ENCODE peak calls at places on chromosome 3, in seven cellular contexts. H, U, J, P, T, R and F are unnamed samples.

GRCh38 chr3:71447197-71447596 is 136.3 kb downstream of the FOXP1 start:
- DNase-seq in H (peak; percentile 15), R (no peak), T (no peak), J (no peak), U (peak; percentile 55), P (no peak), F (no peak)

GRCh38 chr3:100629728-100630127 is 20.3 kb downstream of the ADGRG7 start:
- DNase-seq in P (no peak), R (no peak), J (no peak), H (peak; percentile 54), T (no peak), U (peak; percentile 22), F (peak; percentile 6)

GRCh38 chr3:142267269-142267668 is 41.9 kb upstream of the GK5 start:
- DNase-seq in R (no peak), P (no peak), U (no peak), J (peak; percentile 52), H (no peak), T (no peak), F (no peak)

GRCh38 chr3:174863488-174863887 is 4.4 kb downstream of the NAALADL2 start:
- DNase-seq in R (peak; percentile 87), P (no peak), T (no peak), H (peak; percentile 97), J (no peak), U (peak; percentile 74), F (peak; percentile 14)

GRCh38 chr3:152071315-152071714 is 197.4 kb upstream of the MBNL1 start:
- DNase-seq in U (no peak), T (no peak), H (no peak), J (no peak), R (no peak), P (no peak), F (no peak)

GRCh38 chr3:168090306-168091085 is 5.2 kb downstream of the GOLIM4 start:
- DNase-seq in P (peak; percentile 27), R (no peak), U (no peak), H (no peak), T (no peak), J (no peak), F (no peak)

GRCh38 chr3:185270262-185270955 is 16.6 kb upstream of the EHHADH start:
- DNase-seq in P (peak; percentile 30), H (peak; percentile 22), R (no peak), U (peak; percentile 47), T (peak; percentile 40), J (peak; percentile 88), F (peak; percentile 54)

GRCh38 chr3:84820906-84821305 is 137.9 kb upstream of the CADM2 start:
- DNase-seq in H (peak; percentile 81), P (no peak), J (no peak), U (no peak), R (no peak), T (no peak), F (no peak)

GRCh38 chr3:196796317-196796716 is 56.7 kb downstream of the PAK2 start:
- DNase-seq in H (no peak), J (no peak), U (no peak), R (no peak), T (no peak), P (no peak), F (no peak)

GRCh38 chr3:172892158-172892557 is 141.6 kb downstream of the ECT2 start:
- DNase-seq in P (peak; percentile 77), J (no peak), T (no peak), H (peak; percentile 51), U (peak; percentile 28), R (peak; percentile 8), F (peak; percentile 62)

GRCh38 chr3:482479-482878 is 285.9 kb downstream of the CHL1 start:
- DNase-seq in J (no peak), R (no peak), P (no peak), H (no peak), T (no peak), U (no peak), F (no peak)

GRCh38 chr3:178475062-178475461 is 61.2 kb upstream of the KCNMB2 start:
- DNase-seq in U (no peak), T (no peak), R (no peak), P (no peak), J (no peak), H (no peak), F (no peak)

GRCh38 chr3:51580418-51580817 is 41.9 kb downstream of the RAD54L2 start:
- DNase-seq in H (no peak), U (no peak), P (no peak), J (no peak), T (no peak), R (no peak), F (no peak)

GRCh38 chr3:121979734-121980449 is 42.2 kb downstream of the ILDR1 start:
- DNase-seq in J (no peak), R (peak; percentile 28), P (no peak), U (no peak), T (peak; percentile 10), H (peak; percentile 92), F (no peak)

GRCh38 chr3:195123196-195123805 is 147.7 kb downstream of the XXYLT1 start:
- DNase-seq in H (no peak), R (no peak), T (no peak), U (no peak), P (peak; percentile 63), J (peak; percentile 93), F (peak; percentile 24)

GRCh38 chr3:45541326-45542321 is 52.9 kb upstream of the LIMD1 start:
- DNase-seq in P (no peak), R (no peak), J (no peak), T (no peak), H (no peak), U (no peak), F (no peak)

GRCh38 chr3:121175083-121175482 is 267.1 kb downstream of the STXBP5L start:
- DNase-seq in R (no peak), H (no peak), U (no peak), P (no peak), J (no peak), T (no peak), F (no peak)

GRCh38 chr3:160038862-160039562 is 50.4 kb downstream of the IL12A start:
- DNase-seq in J (peak; percentile 44), T (no peak), R (no peak), P (peak; percentile 38), U (no peak), H (no peak), F (no peak)

GRCh38 chr3:155330356-155330755 is 36.9 kb upstream of the STRIT1 start:
- DNase-seq in U (no peak), P (no peak), R (no peak), H (no peak), J (no peak), T (no peak), F (no peak)

GRCh38 chr3:181210275-181210674 is 220.7 kb upstream of the DNAJC19 start:
- DNase-seq in T (peak; percentile 3), U (peak; percentile 17), R (no peak), J (peak; percentile 60), H (peak; percentile 47), P (peak; percentile 23), F (peak; percentile 12)

GRCh38 chr3:6640907-6641306 is 220.0 kb upstream of the GRM7 start:
- DNase-seq in P (no peak), J (no peak), U (no peak), R (no peak), T (no peak), H (no peak), F (no peak)

GRCh38 chr3:33355611-33356010 is 78.4 kb downstream of the FBXL2 start:
- DNase-seq in U (peak; percentile 14), J (no peak), T (peak; percentile 36), P (peak; percentile 77), H (peak; percentile 90), R (peak; percentile 54), F (peak; percentile 34)

GRCh38 chr3:59052803-59053411 is 3.1 kb upstream of the CFAP20DC start:
- DNase-seq in T (peak; percentile 37), U (peak; percentile 63), R (peak; percentile 26), P (peak; percentile 27), H (peak; percentile 65), J (peak; percentile 53), F (peak; percentile 70)

GRCh38 chr3:56975562-56975961 is 84.9 kb upstream of the SPATA12 start:
- DNase-seq in H (no peak), J (no peak), R (no peak), U (no peak), T (no peak), P (peak; percentile 24), F (no peak)

GRCh38 chr3:13274125-13274873 is 145.8 kb downstream of the NUP210 start:
- DNase-seq in R (no peak), U (no peak), P (no peak), J (no peak), H (no peak), T (no peak), F (no peak)